ENCODE peak calls at places on chromosomes 16 and 17, in six cellular contexts. One of them, this sample, is unnamed.

GRCh38 chr17:67281053-67281452 is 36.1 kb upstream of the HELZ start:
- DNase-seq in T-helper 1 cell: no peak
- DNase-seq in NCI-H1092: no peak
- DNase-seq in WERI-Rb-1: no peak
- DNase-seq in AG20443: no peak
- DNase-seq in NCI-H1105 treated with DMSO at 0.1 percent for 48 hours: no peak
- DNase-seq in this sample: no peak

GRCh38 chr16:3182608-3183444 is 5.2 kb upstream of the OR1F1 start:
- DNase-seq in AG20443: peak
- DNase-seq in WERI-Rb-1: peak
- DNase-seq in T-helper 1 cell: peak
- DNase-seq in NCI-H1092: no peak
- DNase-seq in NCI-H1105 treated with DMSO at 0.1 percent for 48 hours: no peak
- DNase-seq in this sample: peak

GRCh38 chr17:40399185-40399584 is 18.5 kb downstream of the TOP2A start:
- DNase-seq in NCI-H1092: peak
- DNase-seq in AG20443: peak
- DNase-seq in NCI-H1105 treated with DMSO at 0.1 percent for 48 hours: peak
- DNase-seq in WERI-Rb-1: no peak
- DNase-seq in T-helper 1 cell: peak
- DNase-seq in this sample: no peak

GRCh38 chr17:75720656-75721462 is at the start of gene ITGB4:
- DNase-seq in AG20443: peak
- DNase-seq in NCI-H1092: no peak
- DNase-seq in T-helper 1 cell: peak
- DNase-seq in WERI-Rb-1: peak
- DNase-seq in NCI-H1105 treated with DMSO at 0.1 percent for 48 hours: peak
- DNase-seq in this sample: peak

GRCh38 chr17:72977768-72978417 is 114.6 kb downstream of the SLC39A11 start:
- DNase-seq in AG20443: no peak
- DNase-seq in T-helper 1 cell: no peak
- DNase-seq in NCI-H1105 treated with DMSO at 0.1 percent for 48 hours: no peak
- DNase-seq in WERI-Rb-1: no peak
- DNase-seq in NCI-H1092: no peak
- DNase-seq in this sample: no peak

GRCh38 chr17:4934173-4934979 is 2.3 kb downstream of the GP1BA start:
- DNase-seq in AG20443: peak
- DNase-seq in NCI-H1105 treated with DMSO at 0.1 percent for 48 hours: peak
- DNase-seq in WERI-Rb-1: peak
- DNase-seq in T-helper 1 cell: no peak
- DNase-seq in NCI-H1092: no peak
- DNase-seq in this sample: peak

GRCh38 chr17:3448059-3448630 is 14.5 kb upstream of the OR1E2 start:
- DNase-seq in WERI-Rb-1: no peak
- DNase-seq in AG20443: no peak
- DNase-seq in NCI-H1105 treated with DMSO at 0.1 percent for 48 hours: no peak
- DNase-seq in NCI-H1092: no peak
- DNase-seq in T-helper 1 cell: no peak
- DNase-seq in this sample: no peak

GRCh38 chr17:73028311-73028755 is 64.2 kb downstream of the SLC39A11 start:
- DNase-seq in WERI-Rb-1: peak
- DNase-seq in T-helper 1 cell: no peak
- DNase-seq in AG20443: peak
- DNase-seq in NCI-H1105 treated with DMSO at 0.1 percent for 48 hours: no peak
- DNase-seq in NCI-H1092: no peak
- DNase-seq in this sample: no peak

GRCh38 chr17:74859439-74860228 is at the start of gene GRIN2C:
- DNase-seq in AG20443: peak
- DNase-seq in WERI-Rb-1: no peak
- DNase-seq in T-helper 1 cell: no peak
- DNase-seq in NCI-H1105 treated with DMSO at 0.1 percent for 48 hours: peak
- DNase-seq in NCI-H1092: no peak
- DNase-seq in this sample: no peak

GRCh38 chr16:69145658-69146057 is 13.2 kb downstream of the UTP4 start:
- DNase-seq in WERI-Rb-1: peak
- DNase-seq in T-helper 1 cell: no peak
- DNase-seq in AG20443: peak
- DNase-seq in NCI-H1105 treated with DMSO at 0.1 percent for 48 hours: no peak
- DNase-seq in NCI-H1092: no peak
- DNase-seq in this sample: no peak

GRCh38 chr17:79159926-79160325 is 85.3 kb downstream of the ENGASE start:
- DNase-seq in AG20443: no peak
- DNase-seq in WERI-Rb-1: peak
- DNase-seq in T-helper 1 cell: no peak
- DNase-seq in NCI-H1092: no peak
- DNase-seq in NCI-H1105 treated with DMSO at 0.1 percent for 48 hours: no peak
- DNase-seq in this sample: no peak

GRCh38 chr16:86755571-86756006 is 177.2 kb downstream of the FOXL1 start:
- DNase-seq in AG20443: no peak
- DNase-seq in T-helper 1 cell: no peak
- DNase-seq in WERI-Rb-1: no peak
- DNase-seq in NCI-H1105 treated with DMSO at 0.1 percent for 48 hours: no peak
- DNase-seq in NCI-H1092: no peak
- DNase-seq in this sample: peak

GRCh38 chr16:57774886-57775285 is 27.4 kb downstream of the KIFC3 start:
- DNase-seq in NCI-H1105 treated with DMSO at 0.1 percent for 48 hours: no peak
- DNase-seq in NCI-H1092: no peak
- DNase-seq in WERI-Rb-1: no peak
- DNase-seq in T-helper 1 cell: no peak
- DNase-seq in AG20443: no peak
- DNase-seq in this sample: no peak

GRCh38 chr16:88957887-88958577 is 19.0 kb downstream of the CBFA2T3 start:
- DNase-seq in T-helper 1 cell: peak
- DNase-seq in AG20443: no peak
- DNase-seq in WERI-Rb-1: no peak
- DNase-seq in NCI-H1105 treated with DMSO at 0.1 percent for 48 hours: no peak
- DNase-seq in NCI-H1092: no peak
- DNase-seq in this sample: no peak

GRCh38 chr16:11534262-11534661 is 52.5 kb downstream of the LITAF start:
- DNase-seq in NCI-H1105 treated with DMSO at 0.1 percent for 48 hours: no peak
- DNase-seq in AG20443: no peak
- DNase-seq in NCI-H1092: no peak
- DNase-seq in WERI-Rb-1: no peak
- DNase-seq in T-helper 1 cell: no peak
- DNase-seq in this sample: no peak

GRCh38 chr17:44760474-44761308 is 1.9 kb downstream of the ADAM11 start:
- DNase-seq in T-helper 1 cell: no peak
- DNase-seq in AG20443: no peak
- DNase-seq in NCI-H1105 treated with DMSO at 0.1 percent for 48 hours: no peak
- DNase-seq in NCI-H1092: no peak
- DNase-seq in WERI-Rb-1: no peak
- DNase-seq in this sample: no peak

GRCh38 chr16:9048302-9048700 is 43.1 kb upstream of the HAPSTR1 start:
- DNase-seq in WERI-Rb-1: no peak
- DNase-seq in T-helper 1 cell: no peak
- DNase-seq in NCI-H1092: no peak
- DNase-seq in NCI-H1105 treated with DMSO at 0.1 percent for 48 hours: no peak
- DNase-seq in AG20443: no peak
- DNase-seq in this sample: no peak

GRCh38 chr16:10297341-10298006 is 88.4 kb upstream of the ATF7IP2 start:
- DNase-seq in T-helper 1 cell: no peak
- DNase-seq in AG20443: no peak
- DNase-seq in NCI-H1092: no peak
- DNase-seq in NCI-H1105 treated with DMSO at 0.1 percent for 48 hours: no peak
- DNase-seq in WERI-Rb-1: no peak
- DNase-seq in this sample: no peak

GRCh38 chr16:46883690-46884512 is at the start of gene GPT2:
- DNase-seq in NCI-H1105 treated with DMSO at 0.1 percent for 48 hours: peak
- DNase-seq in AG20443: peak
- DNase-seq in WERI-Rb-1: peak
- DNase-seq in NCI-H1092: peak
- DNase-seq in T-helper 1 cell: peak
- DNase-seq in this sample: peak

GRCh38 chr17:83136156-83136555 is 56.7 kb downstream of the METRNL start:
- DNase-seq in T-helper 1 cell: no peak
- DNase-seq in NCI-H1092: no peak
- DNase-seq in NCI-H1105 treated with DMSO at 0.1 percent for 48 hours: no peak
- DNase-seq in WERI-Rb-1: peak
- DNase-seq in AG20443: no peak
- DNase-seq in this sample: no peak

GRCh38 chr17:11499881-11500280 is 98.4 kb upstream of the DNAH9 start:
- DNase-seq in AG20443: no peak
- DNase-seq in T-helper 1 cell: no peak
- DNase-seq in WERI-Rb-1: no peak
- DNase-seq in NCI-H1105 treated with DMSO at 0.1 percent for 48 hours: no peak
- DNase-seq in NCI-H1092: no peak
- DNase-seq in this sample: no peak

GRCh38 chr17:15384142-15384803 is 42.9 kb upstream of the TEKT3 start:
- DNase-seq in WERI-Rb-1: no peak
- DNase-seq in NCI-H1105 treated with DMSO at 0.1 percent for 48 hours: no peak
- DNase-seq in NCI-H1092: no peak
- DNase-seq in T-helper 1 cell: no peak
- DNase-seq in AG20443: peak
- DNase-seq in this sample: peak

GRCh38 chr17:64348666-64349065 is 42.0 kb downstream of the PECAM1 start:
- DNase-seq in NCI-H1092: no peak
- DNase-seq in WERI-Rb-1: no peak
- DNase-seq in NCI-H1105 treated with DMSO at 0.1 percent for 48 hours: no peak
- DNase-seq in AG20443: no peak
- DNase-seq in T-helper 1 cell: no peak
- DNase-seq in this sample: no peak

GRCh38 chr17:30443721-30444120 is 33.5 kb upstream of the GOSR1 start:
- DNase-seq in WERI-Rb-1: peak
- DNase-seq in T-helper 1 cell: no peak
- DNase-seq in NCI-H1105 treated with DMSO at 0.1 percent for 48 hours: no peak
- DNase-seq in AG20443: no peak
- DNase-seq in NCI-H1092: no peak
- DNase-seq in this sample: no peak

GRCh38 chr16:88415381-88416323 is 32.9 kb downstream of the ZNF469 start:
- DNase-seq in NCI-H1105 treated with DMSO at 0.1 percent for 48 hours: no peak
- DNase-seq in NCI-H1092: no peak
- DNase-seq in T-helper 1 cell: no peak
- DNase-seq in AG20443: no peak
- DNase-seq in WERI-Rb-1: peak
- DNase-seq in this sample: no peak

GRCh38 chr16:70715113-70715711 is 29.4 kb upstream of the MTSS2 start:
- DNase-seq in AG20443: peak
- DNase-seq in WERI-Rb-1: peak
- DNase-seq in T-helper 1 cell: no peak
- DNase-seq in NCI-H1092: peak
- DNase-seq in NCI-H1105 treated with DMSO at 0.1 percent for 48 hours: no peak
- DNase-seq in this sample: no peak

GRCh38 chr17:21460358-21460757 is 84.2 kb downstream of the KCNJ12 start:
- DNase-seq in WERI-Rb-1: no peak
- DNase-seq in NCI-H1105 treated with DMSO at 0.1 percent for 48 hours: no peak
- DNase-seq in T-helper 1 cell: no peak
- DNase-seq in NCI-H1092: no peak
- DNase-seq in AG20443: no peak
- DNase-seq in this sample: peak

GRCh38 chr17:82493517-82493840 is 26.1 kb upstream of the FOXK2 start:
- DNase-seq in T-helper 1 cell: no peak
- DNase-seq in AG20443: no peak
- DNase-seq in NCI-H1105 treated with DMSO at 0.1 percent for 48 hours: no peak
- DNase-seq in WERI-Rb-1: no peak
- DNase-seq in NCI-H1092: no peak
- DNase-seq in this sample: no peak

GRCh38 chr17:31787857-31788570 is 71.0 kb downstream of the COPRS start:
- DNase-seq in NCI-H1092: no peak
- DNase-seq in NCI-H1105 treated with DMSO at 0.1 percent for 48 hours: no peak
- DNase-seq in WERI-Rb-1: no peak
- DNase-seq in T-helper 1 cell: no peak
- DNase-seq in AG20443: peak
- DNase-seq in this sample: no peak

GRCh38 chr16:48526058-48526957 is 83.7 kb downstream of the N4BP1 start:
- DNase-seq in NCI-H1092: no peak
- DNase-seq in NCI-H1105 treated with DMSO at 0.1 percent for 48 hours: peak
- DNase-seq in WERI-Rb-1: peak
- DNase-seq in T-helper 1 cell: peak
- DNase-seq in AG20443: no peak
- DNase-seq in this sample: no peak

GRCh38 chr17:20026960-20027359 is 17.8 kb downstream of the SPECC1 start:
- DNase-seq in WERI-Rb-1: no peak
- DNase-seq in AG20443: no peak
- DNase-seq in T-helper 1 cell: no peak
- DNase-seq in NCI-H1092: no peak
- DNase-seq in NCI-H1105 treated with DMSO at 0.1 percent for 48 hours: no peak
- DNase-seq in this sample: no peak

GRCh38 chr17:41521574-41522261 is 3.0 kb upstream of the KRT15 start:
- DNase-seq in T-helper 1 cell: no peak
- DNase-seq in NCI-H1092: no peak
- DNase-seq in WERI-Rb-1: no peak
- DNase-seq in AG20443: peak
- DNase-seq in NCI-H1105 treated with DMSO at 0.1 percent for 48 hours: peak
- DNase-seq in this sample: peak

GRCh38 chr16:27762441-27762840 is 212.5 kb downstream of the KATNIP start:
- DNase-seq in AG20443: no peak
- DNase-seq in NCI-H1092: no peak
- DNase-seq in T-helper 1 cell: no peak
- DNase-seq in WERI-Rb-1: no peak
- DNase-seq in NCI-H1105 treated with DMSO at 0.1 percent for 48 hours: no peak
- DNase-seq in this sample: no peak

GRCh38 chr16:25007284-25007984 is 7.7 kb downstream of the ARHGAP17 start:
- DNase-seq in NCI-H1105 treated with DMSO at 0.1 percent for 48 hours: no peak
- DNase-seq in WERI-Rb-1: no peak
- DNase-seq in T-helper 1 cell: no peak
- DNase-seq in NCI-H1092: no peak
- DNase-seq in AG20443: peak
- DNase-seq in this sample: peak

GRCh38 chr17:79003661-79004411 is 5.7 kb downstream of the CANT1 start:
- DNase-seq in NCI-H1105 treated with DMSO at 0.1 percent for 48 hours: no peak
- DNase-seq in T-helper 1 cell: no peak
- DNase-seq in AG20443: no peak
- DNase-seq in WERI-Rb-1: no peak
- DNase-seq in NCI-H1092: no peak
- DNase-seq in this sample: no peak

GRCh38 chr17:77110006-77110374 is 30.8 kb upstream of the SEC14L1 start:
- DNase-seq in WERI-Rb-1: no peak
- DNase-seq in T-helper 1 cell: peak
- DNase-seq in NCI-H1092: no peak
- DNase-seq in NCI-H1105 treated with DMSO at 0.1 percent for 48 hours: no peak
- DNase-seq in AG20443: peak
- DNase-seq in this sample: peak